ENCODE peak calls at places on chromosomes 3 and 15, in four cellular contexts. G, J, P and B are unnamed samples.

GRCh38 chr15:76274821-76275220 is 36.4 kb downstream of the ETFA start:
- ATAC-seq in P (no peak), J (no peak), G (peak), B (no peak)

GRCh38 chr3:138567403-138567802 is 26.7 kb downstream of the CEP70 start:
- ATAC-seq in J (no peak), G (no peak), P (no peak), B (no peak)

GRCh38 chr3:195102609-195103467 is 168.1 kb downstream of the XXYLT1 start:
- ATAC-seq in J (no peak), P (peak), G (no peak), B (no peak)

GRCh38 chr3:154023148-154023547 is 98.0 kb upstream of the ARHGEF26 start:
- ATAC-seq in P (no peak), J (no peak), G (no peak), B (no peak)

GRCh38 chr3:31241533-31241932 is 291.2 kb upstream of the STT3B start:
- ATAC-seq in J (no peak), P (no peak), G (peak), B (no peak)

GRCh38 chr15:89107984-89108383 is 19.7 kb downstream of the ABHD2 start:
- ATAC-seq in G (no peak), J (no peak), P (no peak), B (no peak)

GRCh38 chr15:48653913-48654630 is 8.6 kb upstream of the FBN1 start:
- ATAC-seq in G (no peak), J (no peak), P (no peak), B (peak)

GRCh38 chr3:170809021-170809974 is 60.7 kb downstream of the RPL22L1 start:
- ATAC-seq in J (no peak), G (peak), P (peak), B (peak)

GRCh38 chr15:73624530-73624929 is 8.7 kb downstream of the NPTN start:
- ATAC-seq in P (peak), G (no peak), J (no peak), B (no peak)

GRCh38 chr3:139353920-139354556 is 10.2 kb downstream of the MRPS22 start:
- ATAC-seq in J (no peak), G (peak), P (peak), B (no peak)

GRCh38 chr15:75929799-75930565 is 26.3 kb downstream of the FBXO22 start:
- ATAC-seq in J (peak), P (no peak), G (no peak), B (no peak)

GRCh38 chr3:107942244-107942643 is 148.6 kb downstream of the CD47 start:
- ATAC-seq in J (peak), G (no peak), P (no peak), B (no peak)

GRCh38 chr3:110615454-110615853 is 456.2 kb upstream of the NECTIN3 start:
- ATAC-seq in J (no peak), G (no peak), P (no peak), B (no peak)

GRCh38 chr15:84079885-84080777 is 155.4 kb upstream of the GOLGA6L4 start:
- ATAC-seq in J (peak), P (peak), G (peak), B (peak)

GRCh38 chr3:1752205-1752604 is 346.5 kb upstream of the CNTN4 start:
- ATAC-seq in J (no peak), G (no peak), P (no peak), B (no peak)

GRCh38 chr15:53437985-53438841 is 321.2 kb downstream of the WDR72 start:
- ATAC-seq in P (no peak), J (no peak), G (no peak), B (no peak)

GRCh38 chr3:81477740-81478139 is 283.7 kb downstream of the GBE1 start:
- ATAC-seq in P (no peak), J (no peak), G (no peak), B (no peak)